ENCODE peak calls at places on chromosomes 13 and 19, in nine cellular contexts. L is tibial artery; C is HFFc6; I is psoas muscle; X is CD4-positive, alpha-beta T cell; W is K562; J is GM20000; U is progenitor cell of endocrine pancreas; Z is H9. E is an unnamed sample.

GRCh38 chr19:49552749-49553148 is 24.9 kb downstream of the RCN3 start:
- DNase-seq in L (no peak), C (no peak), I (no peak), X (no peak), W (no peak), J (no peak), U (no peak), Z (no peak), E (peak; percentile 44)

GRCh38 chr13:92842145-92842544 is 384.5 kb upstream of the GPC6 start:
- DNase-seq in L (no peak), C (peak; percentile 49), I (no peak), X (no peak), W (no peak), J (no peak), U (no peak), Z (no peak), E (no peak)

GRCh38 chr19:1852294-1852646 is 4.0 kb upstream of the REXO1 start:
- DNase-seq in L (no peak), C (no peak), I (no peak), X (no peak), W (no peak), J (no peak), U (no peak), Z (no peak), E (peak; percentile 62)

GRCh38 chr19:390386-391198 is 18.4 kb downstream of the C2CD4C start:
- DNase-seq in L (no peak), C (no peak), I (no peak), X (no peak), W (no peak), J (no peak), U (no peak), Z (no peak), E (no peak)

GRCh38 chr13:36154567-36155231 is 23.5 kb upstream of the DCLK1 start:
- DNase-seq in L (no peak), C (no peak), I (no peak), X (no peak), W (no peak), J (no peak), U (no peak), Z (peak; percentile 60), E (peak; percentile 1)

GRCh38 chr19:19279853-19280252 is 6.8 kb upstream of the TM6SF2 start:
- DNase-seq in L (no peak), C (no peak), I (no peak), X (no peak), W (no peak), J (no peak), U (no peak), Z (no peak), E (no peak)

GRCh38 chr13:112869202-112870061 is 99.6 kb upstream of the MCF2L start:
- DNase-seq in L (no peak), C (no peak), I (no peak), X (no peak), W (no peak), J (no peak), U (no peak), Z (no peak), E (no peak)

GRCh38 chr19:10811391-10812111 is 24.5 kb downstream of the TMED1 start:
- DNase-seq in L (no peak), C (no peak), I (no peak), X (no peak), W (peak; percentile 80), J (no peak), U (no peak), Z (no peak), E (no peak)

GRCh38 chr13:99955747-99956472 is 15.7 kb downstream of the ZIC5 start:
- DNase-seq in L (no peak), C (peak; percentile 7), I (no peak), X (no peak), W (no peak), J (no peak), U (no peak), Z (peak; percentile 47), E (no peak)

GRCh38 chr13:20588529-20589110 is 21.7 kb downstream of the IFT88 start:
- DNase-seq in L (no peak), C (no peak), I (no peak), X (no peak), W (peak; percentile 8), J (no peak), U (no peak), Z (no peak), E (no peak)

GRCh38 chr19:38989066-38989605 is 13.6 kb upstream of the FBXO17 start:
- DNase-seq in L (no peak), C (no peak), I (no peak), X (no peak), W (no peak), J (no peak), U (no peak), Z (peak; percentile 83), E (no peak)

GRCh38 chr13:73961181-73961580 is 173.0 kb downstream of the KLF12 start:
- DNase-seq in L (no peak), C (no peak), I (no peak), X (no peak), W (no peak), J (no peak), U (no peak), Z (no peak), E (no peak)

GRCh38 chr19:17109962-17110598 is 34.5 kb downstream of the MYO9B start:
- DNase-seq in L (peak; percentile 72), C (no peak), I (peak; percentile 76), X (no peak), W (no peak), J (peak; percentile 84), U (no peak), Z (no peak), E (peak; percentile 58)

GRCh38 chr19:58035863-58036262 is 2.0 kb downstream of the ZSCAN1 start:
- DNase-seq in L (no peak), C (no peak), I (no peak), X (no peak), W (no peak), J (no peak), U (no peak), Z (no peak), E (no peak)

GRCh38 chr13:45439781-45440462 is 21.7 kb upstream of the SLC25A30 start:
- DNase-seq in L (no peak), C (no peak), I (no peak), X (no peak), W (no peak), J (no peak), U (no peak), Z (no peak), E (no peak)

GRCh38 chr13:45446181-45446580 is 18.6 kb upstream of the COG3 start:
- DNase-seq in L (no peak), C (peak; percentile 76), I (no peak), X (no peak), W (no peak), J (no peak), U (no peak), Z (no peak), E (no peak)

GRCh38 chr13:45445053-45445452 is 19.7 kb upstream of the COG3 start:
- DNase-seq in L (no peak), C (no peak), I (no peak), X (no peak), W (no peak), J (no peak), U (no peak), Z (no peak), E (no peak)

GRCh38 chr13:45439000-45439399 is 20.8 kb upstream of the SLC25A30 start:
- DNase-seq in L (no peak), C (no peak), I (no peak), X (no peak), W (no peak), J (no peak), U (no peak), Z (no peak), E (no peak)

GRCh38 chr13:45441633-45442032 is 23.1 kb upstream of the COG3 start:
- DNase-seq in L (no peak), C (no peak), I (no peak), X (no peak), W (no peak), J (peak; percentile 30), U (no peak), Z (no peak), E (peak; percentile 46)
- TF ChIP-seq CTCF in L (no peak), C (peak; percentile 40), I (peak; percentile 29), X (no peak), W (no peak), J (no peak), U (no peak), Z (peak; percentile 15), E (no peak)

GRCh38 chr13:111506621-111507020 is 186.2 kb downstream of the TEX29 start:
- DNase-seq in L (no peak), C (no peak), I (no peak), X (no peak), W (no peak), J (no peak), U (no peak), Z (no peak), E (no peak)

GRCh38 chr13:111506131-111506530 is 185.7 kb downstream of the TEX29 start:
- DNase-seq in L (no peak), C (no peak), I (no peak), X (no peak), W (no peak), J (no peak), U (no peak), Z (no peak), E (no peak)

GRCh38 chr13:111503905-111504695 is 183.7 kb downstream of the TEX29 start:
- DNase-seq in L (no peak), C (no peak), I (no peak), X (no peak), W (no peak), J (no peak), U (no peak), Z (no peak), E (no peak)

GRCh38 chr13:111503376-111503775 is 182.9 kb downstream of the TEX29 start:
- DNase-seq in L (no peak), C (no peak), I (no peak), X (no peak), W (no peak), J (no peak), U (no peak), Z (no peak), E (no peak)

GRCh38 chr13:111505175-111505777 is 184.8 kb downstream of the TEX29 start:
- DNase-seq in L (no peak), C (no peak), I (no peak), X (no peak), W (peak; percentile 58), J (no peak), U (no peak), Z (peak; percentile 84), E (peak; percentile 12)
- TF ChIP-seq CTCF in L (no peak), C (peak; percentile 27), I (peak; percentile 11), X (no peak), W (peak; percentile 84), J (peak; percentile 7), U (peak; percentile 74), Z (peak; percentile 94), E (no peak)

DNA sequence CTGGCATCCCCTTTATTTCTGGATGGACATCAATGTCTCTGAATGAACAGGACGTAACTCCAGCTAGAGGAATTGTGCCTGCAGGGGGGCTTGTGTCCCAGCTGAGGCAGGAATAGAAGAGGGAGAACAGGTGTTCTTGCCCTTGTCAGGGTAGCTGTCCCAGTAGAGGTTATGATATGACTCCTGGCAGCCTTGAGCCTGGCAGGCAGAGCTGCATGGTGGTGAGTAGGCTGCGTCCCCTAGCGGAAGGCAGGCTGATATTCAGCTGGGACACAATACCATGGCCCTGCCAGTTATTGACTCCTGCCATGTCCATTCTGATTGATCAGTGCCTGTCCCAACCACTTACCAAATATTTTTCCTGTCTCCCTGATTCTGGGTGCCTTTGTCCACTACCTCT is 197.2 kb downstream of the RAP2A start:
- DNase-seq in L (no peak), C (no peak), I (peak; percentile 52), X (no peak), W (no peak), J (peak; percentile 12), U (no peak), Z (peak; percentile 74), E (no peak)
- TF ChIP-seq CTCF in L (no peak), C (peak; percentile 6), I (no peak), X (no peak), W (peak; percentile 38), J (no peak), U (no peak), Z (peak; percentile 69), E (no peak)

GRCh38 chr19:53365134-53365898 is at the start of gene ZNF525:
- DNase-seq in L (peak; percentile 91), C (peak; percentile 58), I (peak; percentile 90), X (peak; percentile 97), W (peak; percentile 85), J (peak; percentile 96), U (peak; percentile 93), Z (peak; percentile 94), E (peak; percentile 98)
- TF ChIP-seq CTCF in L (no peak), C (peak; percentile 65), I (no peak), X (peak; percentile 55), W (no peak), J (no peak), U (peak; percentile 47), Z (peak; percentile 42), E (peak; percentile 50)

E was measured in activated CD8-positive, alpha-beta T cell treated with anti-CD3 and anti-CD28 coated beads for 36 hours.